ENCODE peak calls at places on chromosomes 5 and 9, in eight cellular contexts. Q is IMR-90, H is tibial nerve, K is Peyer's patch, L is stomach, X is heart left ventricle, N is adrenal gland, J is A549. B is an unnamed sample.

GRCh38 chr9:128448746-128449145 is 7.1 kb upstream of the ODF2 start:
- DNase-seq in L (no peak), J (no peak), X (no peak), K (no peak), Q (no peak), H (no peak), N (no peak), B (no peak)

GRCh38 chr5:95281211-95281610 is 3.7 kb downstream of the MCTP1 start:
- DNase-seq in X (no peak), H (no peak), N (no peak), L (no peak), Q (peak; percentile 1), J (no peak), K (no peak), B (no peak)

GRCh38 chr5:654071-654778 is 38.9 kb downstream of the TPPP start:
- DNase-seq in K (no peak), X (no peak), H (no peak), J (no peak), L (no peak), N (no peak), Q (no peak), B (no peak)

GRCh38 chr5:40791715-40792139 is 6.4 kb downstream of the PRKAA1 start:
- DNase-seq in L (no peak), H (no peak), X (no peak), K (no peak), J (peak; percentile 27), N (no peak), Q (peak; percentile 7), B (no peak)

GRCh38 chr5:10157085-10157669 is 92.5 kb downstream of the ATPSCKMT start:
- DNase-seq in L (no peak), H (no peak), J (no peak), K (no peak), Q (no peak), X (no peak), N (no peak), B (no peak)

GRCh38 chr5:88823201-88823600 is 59.8 kb downstream of the MEF2C start:
- DNase-seq in K (no peak), H (no peak), Q (no peak), X (no peak), J (no peak), N (no peak), L (no peak), B (no peak)

GRCh38 chr5:100950975-100951374 is 47.9 kb upstream of the ST8SIA4 start:
- DNase-seq in N (no peak), H (peak; percentile 5), X (no peak), L (no peak), K (no peak), Q (no peak), J (peak; percentile 44), B (no peak)

GRCh38 chr5:15757103-15757502 is 257.1 kb downstream of the FBXL7 start:
- DNase-seq in H (no peak), K (no peak), L (no peak), J (no peak), N (no peak), X (no peak), Q (peak; percentile 64), B (no peak)

GRCh38 chr5:178589180-178590140 is 733 bp downstream of the COL23A1 start:
- DNase-seq in Q (peak; percentile 11), L (no peak), X (no peak), J (no peak), K (no peak), N (no peak), H (no peak), B (no peak)

GRCh38 chr5:157566902-157567489 is 8.6 kb downstream of the ADAM19 start:
- DNase-seq in N (no peak), X (no peak), K (no peak), J (no peak), H (peak; percentile 65), L (no peak), Q (no peak), B (peak; percentile 34)

GRCh38 chr5:141657937-141658545 is 6.8 kb upstream of the FCHSD1 start:
- DNase-seq in N (peak; percentile 50), X (no peak), Q (peak; percentile 98), K (no peak), J (peak; percentile 70), H (no peak), L (no peak), B (no peak)

GRCh38 chr5:41112486-41113455 is 41.6 kb upstream of the MROH2B start:
- DNase-seq in N (no peak), J (no peak), Q (peak; percentile 86), K (no peak), X (no peak), H (no peak), L (no peak), B (no peak)

GRCh38 chr5:1462358-1462757 is 17.1 kb upstream of the SLC6A3 start:
- DNase-seq in X (peak; percentile 6), J (no peak), H (no peak), K (no peak), L (no peak), Q (no peak), N (no peak), B (no peak)

GRCh38 chr5:142900926-142901325 is 130.7 kb downstream of the ARHGAP26 start:
- DNase-seq in Q (peak; percentile 97), L (no peak), K (no peak), H (no peak), J (no peak), N (no peak), X (no peak), B (no peak)

GRCh38 chr9:28999806-29000205 is 1426.5 kb upstream of the C9orf72 start:
- DNase-seq in N (no peak), X (no peak), K (no peak), Q (no peak), J (peak; percentile 44), L (no peak), H (no peak), B (no peak)

GRCh38 chr5:136701191-136701590 is 335.8 kb upstream of the TRPC7 start:
- DNase-seq in J (no peak), X (no peak), H (no peak), Q (no peak), K (no peak), N (no peak), L (no peak), B (no peak)
- TF ChIP-seq POLR2A in J (no peak), X (no peak), H (no peak), Q (no peak), K (no peak), N (no peak), L (no peak), B (no peak)

DNA sequence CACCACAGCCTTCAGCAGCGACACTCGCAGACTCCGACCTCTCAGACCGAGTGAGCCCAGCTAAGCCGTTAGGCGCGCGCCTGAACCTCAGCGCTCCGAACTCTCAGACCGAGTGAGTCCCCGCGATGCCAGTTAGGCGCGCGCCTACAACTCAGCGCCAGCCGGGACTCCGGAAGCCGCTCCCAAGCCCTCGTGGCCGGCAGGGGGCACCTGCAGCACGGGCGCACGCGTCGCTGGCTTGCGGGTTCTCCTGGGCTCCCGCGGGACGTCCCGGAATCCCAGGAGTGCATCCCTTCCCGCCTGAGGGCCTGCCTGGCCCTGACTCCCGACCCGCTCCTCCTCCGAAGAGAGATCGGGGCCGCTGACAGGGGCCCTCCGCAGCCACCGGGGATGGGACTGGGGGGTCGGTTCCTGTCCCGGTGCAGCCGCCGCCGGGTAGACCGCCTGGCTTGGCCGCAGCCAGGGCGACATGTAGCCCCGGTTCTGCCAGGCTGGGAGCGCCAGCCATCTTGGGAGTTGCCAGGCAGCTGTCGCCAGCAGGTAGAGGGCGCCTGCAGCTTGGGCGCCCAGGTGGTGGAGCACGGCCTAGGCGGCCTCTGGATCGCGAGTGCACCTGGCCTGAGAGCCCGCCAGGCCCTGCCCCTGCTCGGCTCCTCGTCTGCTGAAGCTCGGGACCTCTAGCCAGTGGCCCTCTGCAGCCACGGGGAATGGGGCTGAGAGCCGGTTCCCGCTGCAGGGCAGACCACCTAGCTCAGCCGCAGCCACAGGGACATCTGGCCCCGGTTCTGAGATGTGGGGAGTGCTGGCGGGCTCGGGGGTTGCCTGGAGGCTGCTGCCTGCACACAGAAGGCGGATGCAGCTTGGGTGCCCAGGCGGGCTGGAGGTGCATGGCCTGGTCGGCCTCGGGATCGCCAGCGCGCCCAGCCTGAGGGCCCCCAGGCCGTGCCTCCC is at the start of gene ANKRD18A:
- DNase-seq in K (no peak), N (peak; percentile 64), J (peak; percentile 96), L (peak; percentile 92), Q (peak; percentile 41), H (no peak), X (peak; percentile 48), B (no peak)
- H3K27ac ChIP-seq in K (peak within 1 kb of the TSS; percentile 76), N (no peak within 1 kb of the TSS), J (peak within 1 kb of the TSS; percentile 93), L (peak within 1 kb of the TSS; percentile 71), Q (no peak within 1 kb of the TSS), H (no peak within 1 kb of the TSS), X (peak within 1 kb of the TSS; percentile 52), B (no peak within 1 kb of the TSS)

GRCh38 chr5:126777974-126778674 is 1.2 kb downstream of the LMNB1 start:
- DNase-seq in L (peak; percentile 82), X (peak; percentile 91), N (peak; percentile 84), J (peak; percentile 96), Q (peak; percentile 95), H (peak; percentile 64), K (peak; percentile 91), B (peak; percentile 50)
- TF ChIP-seq POLR2A in L (no peak), X (no peak), N (no peak), J (peak; percentile 33), Q (peak; percentile 39), H (peak; percentile 19), K (peak; percentile 53), B (peak; percentile 18)

DNA sequence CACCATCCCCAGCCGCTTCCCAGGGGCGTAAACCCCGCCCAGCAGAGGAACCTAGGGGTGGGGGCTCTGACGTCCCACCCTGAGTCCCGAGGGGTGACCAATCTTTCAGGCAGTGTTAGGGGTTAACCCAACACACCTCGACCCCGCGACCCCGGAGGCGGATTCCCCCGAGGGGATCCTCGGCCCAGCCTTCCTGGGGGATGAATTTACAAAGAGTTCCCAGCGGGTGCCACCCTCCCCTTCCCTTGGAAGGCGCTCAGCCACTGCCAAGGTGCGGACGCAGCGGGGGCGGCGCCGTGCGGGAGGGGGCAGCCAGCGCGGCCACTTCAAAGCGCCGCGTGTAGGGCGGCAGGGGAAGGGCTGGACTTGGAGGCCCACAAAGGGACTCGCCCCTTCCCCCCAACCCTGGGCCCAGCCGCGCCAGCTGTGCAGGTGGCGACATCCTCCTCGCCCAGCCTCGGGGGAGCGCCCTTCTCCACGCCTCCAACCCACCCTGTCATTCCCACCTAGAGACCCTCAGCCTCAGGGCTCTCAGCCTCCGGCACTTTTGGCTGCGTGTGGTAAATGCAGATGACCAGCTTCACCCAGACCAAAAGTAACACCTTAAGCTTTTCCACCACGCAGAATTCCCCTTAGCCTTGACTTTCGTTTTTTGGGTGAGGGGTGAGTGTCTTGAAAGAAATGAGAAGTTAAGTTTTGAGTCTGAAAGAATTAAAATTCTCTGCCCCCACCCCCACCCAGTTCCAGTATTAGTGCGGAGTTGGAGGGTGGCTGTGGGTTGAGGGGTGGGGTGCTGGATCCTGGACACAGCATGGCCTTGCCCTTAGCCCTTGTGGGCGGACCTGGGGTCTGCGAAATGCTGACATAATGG is 43.3 kb upstream of the TCF7 start:
- DNase-seq in L (peak; percentile 55), Q (no peak), X (no peak), J (peak; percentile 50), H (no peak), N (no peak), K (peak; percentile 28), B (no peak)
- H3K27ac ChIP-seq in L (no peak overlapping the region), Q (no peak overlapping the region), X (no peak overlapping the region), J (peak overlapping the region; percentile 90), H (no peak overlapping the region), N (no peak overlapping the region), K (no peak overlapping the region), B (no peak overlapping the region)

B was measured in gastrocnemius medialis.